ENCODE peak calls at places on chromosome 21, in eight cellular contexts. U is small intestine, L is GM23248, Q is Daoy, N is nucleus accumbens, K is nephron progenitor cell, B is activated T-helper 1 cell treated with Interleukin-2 at 50 U/mL for 16 hours, V is NCI-H1105 treated with DMSO at 0.1 percent for 48 hours. M is an unnamed sample.

GRCh38 chr21:39724944-39725343 is 20.0 kb upstream of the IGSF5 start:
- DNase-seq in Q (no peak), N (no peak), K (no peak), B (no peak), U (no peak), L (no peak), V (no peak), M (no peak)

GRCh38 chr21:36698160-36699025 is 522 bp upstream of the SIM2 start:
- DNase-seq in B (no peak), U (no peak), K (peak), N (no peak), Q (peak), L (no peak), V (no peak), M (peak)

GRCh38 chr21:46112731-46113215 is 14.9 kb downstream of the COL6A2 start:
- DNase-seq in B (no peak), V (no peak), N (no peak), L (no peak), U (no peak), Q (no peak), K (no peak), M (no peak)

GRCh38 chr21:44653123-44653522 is 1.3 kb downstream of the KRTAP12-4 start:
- DNase-seq in B (no peak), U (no peak), N (no peak), K (no peak), Q (no peak), L (no peak), V (no peak), M (peak)

GRCh38 chr21:43880111-43880985 is 15.3 kb downstream of the AGPAT3 start:
- DNase-seq in L (peak), N (no peak), Q (peak), U (peak), V (no peak), B (no peak), K (no peak), M (no peak)

GRCh38 chr21:14900611-14901010 is 164.2 kb downstream of the NRIP1 start:
- DNase-seq in Q (peak), L (peak), B (no peak), K (no peak), V (no peak), U (no peak), N (no peak), M (no peak)

GRCh38 chr21:38077504-38077903 is 161.2 kb upstream of the KCNJ6 start:
- DNase-seq in L (no peak), U (no peak), Q (no peak), B (no peak), K (no peak), N (no peak), V (no peak), M (no peak)

GRCh38 chr21:33171584-33172169 is 58.1 kb upstream of the IFNAR2 start:
- DNase-seq in V (no peak), L (no peak), N (no peak), K (no peak), U (no peak), B (no peak), Q (no peak), M (no peak)

GRCh38 chr21:34180826-34181359 is 107.5 kb downstream of the MRPS6 start:
- DNase-seq in V (no peak), L (no peak), Q (no peak), N (no peak), U (no peak), K (no peak), B (no peak), M (no peak)

GRCh38 chr21:46326110-46326703 is 2.3 kb downstream of the PCNT start:
- DNase-seq in U (no peak), Q (no peak), K (no peak), B (no peak), V (peak), N (no peak), L (no peak), M (no peak)

GRCh38 chr21:44593598-44594405 is 1.5 kb upstream of the KRTAP10-6 start:
- DNase-seq in B (no peak), K (no peak), N (no peak), L (no peak), U (no peak), V (no peak), Q (no peak), M (no peak)

GRCh38 chr21:45592208-45592619 is 50.0 kb upstream of the SLC19A1 start:
- DNase-seq in B (peak), L (no peak), V (no peak), Q (no peak), K (no peak), N (no peak), U (peak), M (no peak)

GRCh38 chr21:39763282-39763970 is 18.4 kb downstream of the IGSF5 start:
- DNase-seq in B (no peak), Q (peak), N (no peak), U (no peak), L (no peak), K (no peak), V (no peak), M (no peak)

GRCh38 chr21:35477622-35478021 is 428.5 kb upstream of the RUNX1 start:
- DNase-seq in Q (no peak), K (no peak), B (no peak), V (no peak), U (no peak), N (no peak), L (no peak), M (no peak)

GRCh38 chr21:40587786-40588353 is 259.1 kb downstream of the DSCAM start:
- DNase-seq in K (no peak), Q (peak), U (no peak), B (no peak), V (no peak), L (no peak), N (no peak), M (no peak)

GRCh38 chr21:42988234-42988965 is 14.0 kb downstream of the PKNOX1 start:
- DNase-seq in B (no peak), V (peak), K (peak), U (no peak), Q (no peak), L (peak), N (no peak), M (no peak)

GRCh38 chr21:41634858-41635257 is 126.9 kb upstream of the TMPRSS2 start:
- DNase-seq in K (no peak), L (peak), B (no peak), V (no peak), Q (peak), N (no peak), U (no peak), M (no peak)

GRCh38 chr21:41706678-41707077 is 60.2 kb downstream of the RIPK4 start:
- DNase-seq in L (no peak), K (no peak), Q (peak), V (no peak), N (no peak), B (no peak), U (peak), M (no peak)

GRCh38 chr21:29034678-29035077 is 10.2 kb downstream of the USP16 start:
- DNase-seq in K (no peak), Q (no peak), V (no peak), B (no peak), L (no peak), U (no peak), N (no peak), M (no peak)

GRCh38 chr21:32412162-32412997 is at the start of gene EVA1C:
- DNase-seq in K (peak), Q (peak), V (peak), N (peak), L (peak), B (peak), U (peak), M (peak)

GRCh38 chr21:33026299-33026858 is 644 bp downstream of the OLIG2 start:
- DNase-seq in K (no peak), U (no peak), Q (no peak), V (no peak), B (no peak), N (no peak), L (no peak), M (no peak)

GRCh38 chr21:43789276-43790052 is at the start of gene RRP1:
- DNase-seq in N (peak), K (peak), Q (peak), B (peak), U (peak), L (peak), V (peak), M (peak)

GRCh38 chr21:16318651-16319300 is 589.0 kb downstream of the USP25 start:
- DNase-seq in U (no peak), B (no peak), L (no peak), N (no peak), K (no peak), Q (no peak), V (no peak), M (no peak)

M was measured in iPS-NIHi11.